ENCODE peak calls at places on chromosomes 12 and 14, in eight cellular contexts. One of them, this sample, is unnamed.

GRCh38 chr12:24822121-24822899 is 126.6 kb downstream of the BCAT1 start:
- DNase-seq in fibroblast of the aortic adventitia: peak
- DNase-seq in lung microvascular endothelial cell: no peak
- DNase-seq in Jurkat, Clone E6-1: no peak
- DNase-seq in activated CD8-positive, alpha-beta T cell treated with anti-CD3 and anti-CD28 coated beads, Interleukin-2, amount 10 ng/mL, durations not matched to agents 7 days and 5 days: no peak
- DNase-seq in SW480: no peak
- DNase-seq in HCEC 1CT: peak
- DNase-seq in NCI-H69: no peak
- DNase-seq in this sample: peak

GRCh38 chr12:15996254-15996653 is 85.1 kb downstream of the DERA start:
- DNase-seq in activated CD8-positive, alpha-beta T cell treated with anti-CD3 and anti-CD28 coated beads, Interleukin-2, amount 10 ng/mL, durations not matched to agents 7 days and 5 days: no peak
- DNase-seq in NCI-H69: peak
- DNase-seq in fibroblast of the aortic adventitia: peak
- DNase-seq in SW480: no peak
- DNase-seq in Jurkat, Clone E6-1: peak
- DNase-seq in HCEC 1CT: no peak
- DNase-seq in lung microvascular endothelial cell: peak
- DNase-seq in this sample: peak

GRCh38 chr14:101065696-101066694 is 162.5 kb upstream of the RTL1 start:
- DNase-seq in Jurkat, Clone E6-1: no peak
- DNase-seq in HCEC 1CT: no peak
- DNase-seq in NCI-H69: no peak
- DNase-seq in SW480: no peak
- DNase-seq in activated CD8-positive, alpha-beta T cell treated with anti-CD3 and anti-CD28 coated beads, Interleukin-2, amount 10 ng/mL, durations not matched to agents 7 days and 5 days: no peak
- DNase-seq in fibroblast of the aortic adventitia: no peak
- DNase-seq in lung microvascular endothelial cell: no peak
- DNase-seq in this sample: no peak

GRCh38 chr14:80637726-80638619 is 303.6 kb downstream of the CEP128 start:
- DNase-seq in Jurkat, Clone E6-1: no peak
- DNase-seq in fibroblast of the aortic adventitia: no peak
- DNase-seq in activated CD8-positive, alpha-beta T cell treated with anti-CD3 and anti-CD28 coated beads, Interleukin-2, amount 10 ng/mL, durations not matched to agents 7 days and 5 days: no peak
- DNase-seq in HCEC 1CT: no peak
- DNase-seq in lung microvascular endothelial cell: peak
- DNase-seq in SW480: no peak
- DNase-seq in NCI-H69: no peak
- DNase-seq in this sample: no peak

GRCh38 chr12:6635856-6636521 is at the start of gene LPAR5:
- DNase-seq in fibroblast of the aortic adventitia: peak
- DNase-seq in NCI-H69: peak
- DNase-seq in Jurkat, Clone E6-1: no peak
- DNase-seq in activated CD8-positive, alpha-beta T cell treated with anti-CD3 and anti-CD28 coated beads, Interleukin-2, amount 10 ng/mL, durations not matched to agents 7 days and 5 days: peak
- DNase-seq in lung microvascular endothelial cell: peak
- DNase-seq in HCEC 1CT: no peak
- DNase-seq in SW480: peak
- DNase-seq in this sample: peak

GRCh38 chr12:2016862-2017723 is 12.8 kb upstream of the DCP1B start:
- DNase-seq in SW480: no peak
- DNase-seq in lung microvascular endothelial cell: no peak
- DNase-seq in NCI-H69: peak
- DNase-seq in activated CD8-positive, alpha-beta T cell treated with anti-CD3 and anti-CD28 coated beads, Interleukin-2, amount 10 ng/mL, durations not matched to agents 7 days and 5 days: no peak
- DNase-seq in HCEC 1CT: no peak
- DNase-seq in fibroblast of the aortic adventitia: no peak
- DNase-seq in Jurkat, Clone E6-1: no peak
- DNase-seq in this sample: no peak

GRCh38 chr14:83120187-83120586 is 1586.5 kb upstream of the SEL1L start:
- DNase-seq in fibroblast of the aortic adventitia: no peak
- DNase-seq in lung microvascular endothelial cell: no peak
- DNase-seq in SW480: no peak
- DNase-seq in HCEC 1CT: no peak
- DNase-seq in Jurkat, Clone E6-1: no peak
- DNase-seq in activated CD8-positive, alpha-beta T cell treated with anti-CD3 and anti-CD28 coated beads, Interleukin-2, amount 10 ng/mL, durations not matched to agents 7 days and 5 days: no peak
- DNase-seq in NCI-H69: peak
- DNase-seq in this sample: no peak

GRCh38 chr14:50531595-50532501 is 521 bp downstream of the MAP4K5 start:
- DNase-seq in lung microvascular endothelial cell: peak
- DNase-seq in NCI-H69: peak
- DNase-seq in fibroblast of the aortic adventitia: peak
- DNase-seq in HCEC 1CT: peak
- DNase-seq in Jurkat, Clone E6-1: no peak
- DNase-seq in SW480: peak
- DNase-seq in activated CD8-positive, alpha-beta T cell treated with anti-CD3 and anti-CD28 coated beads, Interleukin-2, amount 10 ng/mL, durations not matched to agents 7 days and 5 days: peak
- DNase-seq in this sample: no peak

GRCh38 chr12:41368006-41368405 is 179.9 kb downstream of the PDZRN4 start:
- DNase-seq in Jurkat, Clone E6-1: no peak
- DNase-seq in activated CD8-positive, alpha-beta T cell treated with anti-CD3 and anti-CD28 coated beads, Interleukin-2, amount 10 ng/mL, durations not matched to agents 7 days and 5 days: no peak
- DNase-seq in HCEC 1CT: no peak
- DNase-seq in fibroblast of the aortic adventitia: no peak
- DNase-seq in SW480: no peak
- DNase-seq in lung microvascular endothelial cell: peak
- DNase-seq in NCI-H69: peak
- DNase-seq in this sample: no peak

GRCh38 chr12:82595946-82596345 is 90.8 kb upstream of the TMTC2 start:
- DNase-seq in lung microvascular endothelial cell: no peak
- DNase-seq in SW480: no peak
- DNase-seq in fibroblast of the aortic adventitia: no peak
- DNase-seq in Jurkat, Clone E6-1: no peak
- DNase-seq in NCI-H69: no peak
- DNase-seq in HCEC 1CT: no peak
- DNase-seq in activated CD8-positive, alpha-beta T cell treated with anti-CD3 and anti-CD28 coated beads, Interleukin-2, amount 10 ng/mL, durations not matched to agents 7 days and 5 days: no peak
- DNase-seq in this sample: no peak

GRCh38 chr12:52271157-52271556 is 3.3 kb upstream of the KRT86 start:
- DNase-seq in NCI-H69: no peak
- DNase-seq in fibroblast of the aortic adventitia: peak
- DNase-seq in lung microvascular endothelial cell: no peak
- DNase-seq in Jurkat, Clone E6-1: no peak
- DNase-seq in HCEC 1CT: no peak
- DNase-seq in SW480: no peak
- DNase-seq in activated CD8-positive, alpha-beta T cell treated with anti-CD3 and anti-CD28 coated beads, Interleukin-2, amount 10 ng/mL, durations not matched to agents 7 days and 5 days: no peak
- DNase-seq in this sample: no peak

GRCh38 chr12:118206107-118206412 is 70.1 kb downstream of the PEBP1 start:
- DNase-seq in Jurkat, Clone E6-1: no peak
- DNase-seq in NCI-H69: no peak
- DNase-seq in lung microvascular endothelial cell: no peak
- DNase-seq in fibroblast of the aortic adventitia: no peak
- DNase-seq in HCEC 1CT: no peak
- DNase-seq in activated CD8-positive, alpha-beta T cell treated with anti-CD3 and anti-CD28 coated beads, Interleukin-2, amount 10 ng/mL, durations not matched to agents 7 days and 5 days: no peak
- DNase-seq in SW480: no peak
- DNase-seq in this sample: no peak

GRCh38 chr12:106736051-106736957 is 38.2 kb upstream of the RIC8B start:
- DNase-seq in fibroblast of the aortic adventitia: peak
- DNase-seq in lung microvascular endothelial cell: no peak
- DNase-seq in NCI-H69: peak
- DNase-seq in SW480: no peak
- DNase-seq in HCEC 1CT: no peak
- DNase-seq in activated CD8-positive, alpha-beta T cell treated with anti-CD3 and anti-CD28 coated beads, Interleukin-2, amount 10 ng/mL, durations not matched to agents 7 days and 5 days: peak
- DNase-seq in Jurkat, Clone E6-1: no peak
- DNase-seq in this sample: no peak

GRCh38 chr14:68658029-68658509 is 134.8 kb downstream of the ZFP36L1 start:
- DNase-seq in SW480: no peak
- DNase-seq in Jurkat, Clone E6-1: no peak
- DNase-seq in lung microvascular endothelial cell: no peak
- DNase-seq in HCEC 1CT: no peak
- DNase-seq in fibroblast of the aortic adventitia: no peak
- DNase-seq in activated CD8-positive, alpha-beta T cell treated with anti-CD3 and anti-CD28 coated beads, Interleukin-2, amount 10 ng/mL, durations not matched to agents 7 days and 5 days: no peak
- DNase-seq in NCI-H69: no peak
- DNase-seq in this sample: no peak

GRCh38 chr12:53709671-53710070 is 17.6 kb downstream of the CALCOCO1 start:
- DNase-seq in activated CD8-positive, alpha-beta T cell treated with anti-CD3 and anti-CD28 coated beads, Interleukin-2, amount 10 ng/mL, durations not matched to agents 7 days and 5 days: no peak
- DNase-seq in lung microvascular endothelial cell: no peak
- DNase-seq in fibroblast of the aortic adventitia: no peak
- DNase-seq in HCEC 1CT: no peak
- DNase-seq in SW480: no peak
- DNase-seq in NCI-H69: peak
- DNase-seq in Jurkat, Clone E6-1: no peak
- DNase-seq in this sample: no peak

GRCh38 chr12:66735275-66735674 is 56.4 kb upstream of the GRIP1 start:
- DNase-seq in lung microvascular endothelial cell: no peak
- DNase-seq in activated CD8-positive, alpha-beta T cell treated with anti-CD3 and anti-CD28 coated beads, Interleukin-2, amount 10 ng/mL, durations not matched to agents 7 days and 5 days: no peak
- DNase-seq in Jurkat, Clone E6-1: no peak
- DNase-seq in NCI-H69: no peak
- DNase-seq in SW480: no peak
- DNase-seq in HCEC 1CT: no peak
- DNase-seq in fibroblast of the aortic adventitia: no peak
- DNase-seq in this sample: no peak

GRCh38 chr12:120999191-121000120 is 16.8 kb downstream of the C12orf43 start:
- DNase-seq in NCI-H69: no peak
- DNase-seq in SW480: no peak
- DNase-seq in lung microvascular endothelial cell: no peak
- DNase-seq in Jurkat, Clone E6-1: no peak
- DNase-seq in fibroblast of the aortic adventitia: peak
- DNase-seq in activated CD8-positive, alpha-beta T cell treated with anti-CD3 and anti-CD28 coated beads, Interleukin-2, amount 10 ng/mL, durations not matched to agents 7 days and 5 days: no peak
- DNase-seq in HCEC 1CT: no peak
- DNase-seq in this sample: peak

GRCh38 chr14:33414041-33414440 is 475.4 kb downstream of the NPAS3 start:
- DNase-seq in activated CD8-positive, alpha-beta T cell treated with anti-CD3 and anti-CD28 coated beads, Interleukin-2, amount 10 ng/mL, durations not matched to agents 7 days and 5 days: no peak
- DNase-seq in NCI-H69: no peak
- DNase-seq in Jurkat, Clone E6-1: no peak
- DNase-seq in HCEC 1CT: no peak
- DNase-seq in lung microvascular endothelial cell: no peak
- DNase-seq in SW480: no peak
- DNase-seq in fibroblast of the aortic adventitia: no peak
- DNase-seq in this sample: peak

GRCh38 chr12:95118138-95118787 is 44.8 kb upstream of the NR2C1 start:
- DNase-seq in Jurkat, Clone E6-1: no peak
- DNase-seq in SW480: no peak
- DNase-seq in HCEC 1CT: peak
- DNase-seq in fibroblast of the aortic adventitia: peak
- DNase-seq in activated CD8-positive, alpha-beta T cell treated with anti-CD3 and anti-CD28 coated beads, Interleukin-2, amount 10 ng/mL, durations not matched to agents 7 days and 5 days: no peak
- DNase-seq in NCI-H69: no peak
- DNase-seq in lung microvascular endothelial cell: peak
- DNase-seq in this sample: peak

GRCh38 chr14:100190126-100190525 is 30.7 kb upstream of the DEGS2 start:
- DNase-seq in Jurkat, Clone E6-1: no peak
- DNase-seq in fibroblast of the aortic adventitia: no peak
- DNase-seq in SW480: no peak
- DNase-seq in HCEC 1CT: no peak
- DNase-seq in NCI-H69: peak
- DNase-seq in activated CD8-positive, alpha-beta T cell treated with anti-CD3 and anti-CD28 coated beads, Interleukin-2, amount 10 ng/mL, durations not matched to agents 7 days and 5 days: no peak
- DNase-seq in lung microvascular endothelial cell: no peak
- DNase-seq in this sample: no peak

GRCh38 chr12:121837680-121838079 is 21.0 kb downstream of the HPD start:
- DNase-seq in NCI-H69: no peak
- DNase-seq in HCEC 1CT: no peak
- DNase-seq in activated CD8-positive, alpha-beta T cell treated with anti-CD3 and anti-CD28 coated beads, Interleukin-2, amount 10 ng/mL, durations not matched to agents 7 days and 5 days: no peak
- DNase-seq in SW480: no peak
- DNase-seq in lung microvascular endothelial cell: no peak
- DNase-seq in Jurkat, Clone E6-1: no peak
- DNase-seq in fibroblast of the aortic adventitia: no peak
- DNase-seq in this sample: no peak

GRCh38 chr14:61460853-61461611 is 139.7 kb downstream of the PRKCH start:
- DNase-seq in NCI-H69: peak
- DNase-seq in lung microvascular endothelial cell: peak
- DNase-seq in SW480: peak
- DNase-seq in activated CD8-positive, alpha-beta T cell treated with anti-CD3 and anti-CD28 coated beads, Interleukin-2, amount 10 ng/mL, durations not matched to agents 7 days and 5 days: peak
- DNase-seq in Jurkat, Clone E6-1: peak
- DNase-seq in HCEC 1CT: no peak
- DNase-seq in fibroblast of the aortic adventitia: no peak
- DNase-seq in this sample: no peak

GRCh38 chr12:115517913-115518312 is 759.6 kb downstream of the MED13L start:
- DNase-seq in fibroblast of the aortic adventitia: no peak
- DNase-seq in SW480: no peak
- DNase-seq in Jurkat, Clone E6-1: no peak
- DNase-seq in HCEC 1CT: no peak
- DNase-seq in NCI-H69: no peak
- DNase-seq in activated CD8-positive, alpha-beta T cell treated with anti-CD3 and anti-CD28 coated beads, Interleukin-2, amount 10 ng/mL, durations not matched to agents 7 days and 5 days: no peak
- DNase-seq in lung microvascular endothelial cell: no peak
- DNase-seq in this sample: no peak

GRCh38 chr14:68546839-68547238 is 246.0 kb downstream of the ZFP36L1 start:
- DNase-seq in NCI-H69: no peak
- DNase-seq in activated CD8-positive, alpha-beta T cell treated with anti-CD3 and anti-CD28 coated beads, Interleukin-2, amount 10 ng/mL, durations not matched to agents 7 days and 5 days: no peak
- DNase-seq in Jurkat, Clone E6-1: no peak
- DNase-seq in HCEC 1CT: peak
- DNase-seq in lung microvascular endothelial cell: peak
- DNase-seq in fibroblast of the aortic adventitia: peak
- DNase-seq in SW480: peak
- DNase-seq in this sample: peak

GRCh38 chr14:84527706-84528105 is 1002.2 kb upstream of the FLRT2 start:
- DNase-seq in activated CD8-positive, alpha-beta T cell treated with anti-CD3 and anti-CD28 coated beads, Interleukin-2, amount 10 ng/mL, durations not matched to agents 7 days and 5 days: no peak
- DNase-seq in SW480: no peak
- DNase-seq in Jurkat, Clone E6-1: no peak
- DNase-seq in NCI-H69: peak
- DNase-seq in HCEC 1CT: no peak
- DNase-seq in lung microvascular endothelial cell: no peak
- DNase-seq in fibroblast of the aortic adventitia: no peak
- DNase-seq in this sample: no peak

GRCh38 chr14:105337966-105338365 is 23.4 kb downstream of the PACS2 start:
- DNase-seq in HCEC 1CT: no peak
- DNase-seq in SW480: no peak
- DNase-seq in Jurkat, Clone E6-1: no peak
- DNase-seq in NCI-H69: no peak
- DNase-seq in fibroblast of the aortic adventitia: no peak
- DNase-seq in lung microvascular endothelial cell: peak
- DNase-seq in activated CD8-positive, alpha-beta T cell treated with anti-CD3 and anti-CD28 coated beads, Interleukin-2, amount 10 ng/mL, durations not matched to agents 7 days and 5 days: no peak
- DNase-seq in this sample: no peak

GRCh38 chr12:122888232-122888752 is 7.6 kb downstream of the VPS37B start:
- DNase-seq in activated CD8-positive, alpha-beta T cell treated with anti-CD3 and anti-CD28 coated beads, Interleukin-2, amount 10 ng/mL, durations not matched to agents 7 days and 5 days: peak
- DNase-seq in NCI-H69: peak
- DNase-seq in SW480: peak
- DNase-seq in HCEC 1CT: peak
- DNase-seq in fibroblast of the aortic adventitia: peak
- DNase-seq in Jurkat, Clone E6-1: peak
- DNase-seq in lung microvascular endothelial cell: peak
- DNase-seq in this sample: peak

GRCh38 chr14:101843665-101844064 is 82.2 kb downstream of the PPP2R5C start:
- DNase-seq in NCI-H69: no peak
- DNase-seq in fibroblast of the aortic adventitia: no peak
- DNase-seq in Jurkat, Clone E6-1: peak
- DNase-seq in activated CD8-positive, alpha-beta T cell treated with anti-CD3 and anti-CD28 coated beads, Interleukin-2, amount 10 ng/mL, durations not matched to agents 7 days and 5 days: peak
- DNase-seq in HCEC 1CT: no peak
- DNase-seq in SW480: peak
- DNase-seq in lung microvascular endothelial cell: no peak
- DNase-seq in this sample: no peak

GRCh38 chr12:42691991-42692557 is 102.5 kb upstream of the PRICKLE1 start:
- DNase-seq in HCEC 1CT: no peak
- DNase-seq in Jurkat, Clone E6-1: peak
- DNase-seq in NCI-H69: no peak
- DNase-seq in fibroblast of the aortic adventitia: peak
- DNase-seq in activated CD8-positive, alpha-beta T cell treated with anti-CD3 and anti-CD28 coated beads, Interleukin-2, amount 10 ng/mL, durations not matched to agents 7 days and 5 days: no peak
- DNase-seq in lung microvascular endothelial cell: no peak
- DNase-seq in SW480: no peak
- DNase-seq in this sample: no peak

GRCh38 chr12:74021937-74022336 is 515.7 kb upstream of the ATXN7L3B start:
- DNase-seq in NCI-H69: peak
- DNase-seq in fibroblast of the aortic adventitia: peak
- DNase-seq in HCEC 1CT: peak
- DNase-seq in Jurkat, Clone E6-1: peak
- DNase-seq in SW480: peak
- DNase-seq in activated CD8-positive, alpha-beta T cell treated with anti-CD3 and anti-CD28 coated beads, Interleukin-2, amount 10 ng/mL, durations not matched to agents 7 days and 5 days: peak
- DNase-seq in lung microvascular endothelial cell: peak
- DNase-seq in this sample: peak

GRCh38 chr12:111767362-111768158 is 827 bp downstream of the ALDH2 start:
- DNase-seq in SW480: peak
- DNase-seq in NCI-H69: no peak
- DNase-seq in lung microvascular endothelial cell: peak
- DNase-seq in activated CD8-positive, alpha-beta T cell treated with anti-CD3 and anti-CD28 coated beads, Interleukin-2, amount 10 ng/mL, durations not matched to agents 7 days and 5 days: no peak
- DNase-seq in Jurkat, Clone E6-1: no peak
- DNase-seq in HCEC 1CT: peak
- DNase-seq in fibroblast of the aortic adventitia: peak
- DNase-seq in this sample: peak

GRCh38 chr14:80336613-80337106 is 125.4 kb upstream of the DIO2 start:
- DNase-seq in SW480: no peak
- DNase-seq in Jurkat, Clone E6-1: no peak
- DNase-seq in activated CD8-positive, alpha-beta T cell treated with anti-CD3 and anti-CD28 coated beads, Interleukin-2, amount 10 ng/mL, durations not matched to agents 7 days and 5 days: no peak
- DNase-seq in fibroblast of the aortic adventitia: no peak
- DNase-seq in NCI-H69: no peak
- DNase-seq in lung microvascular endothelial cell: no peak
- DNase-seq in HCEC 1CT: no peak
- DNase-seq in this sample: no peak

GRCh38 chr14:96888593-96888992 is 91.4 kb downstream of the VRK1 start:
- DNase-seq in activated CD8-positive, alpha-beta T cell treated with anti-CD3 and anti-CD28 coated beads, Interleukin-2, amount 10 ng/mL, durations not matched to agents 7 days and 5 days: no peak
- DNase-seq in lung microvascular endothelial cell: no peak
- DNase-seq in NCI-H69: peak
- DNase-seq in fibroblast of the aortic adventitia: no peak
- DNase-seq in HCEC 1CT: no peak
- DNase-seq in SW480: no peak
- DNase-seq in Jurkat, Clone E6-1: no peak
- DNase-seq in this sample: peak

GRCh38 chr14:22178330-22178981 is 410.6 kb downstream of the DAD1 start:
- DNase-seq in lung microvascular endothelial cell: no peak
- DNase-seq in SW480: no peak
- DNase-seq in fibroblast of the aortic adventitia: peak
- DNase-seq in NCI-H69: no peak
- DNase-seq in HCEC 1CT: no peak
- DNase-seq in Jurkat, Clone E6-1: no peak
- DNase-seq in activated CD8-positive, alpha-beta T cell treated with anti-CD3 and anti-CD28 coated beads, Interleukin-2, amount 10 ng/mL, durations not matched to agents 7 days and 5 days: no peak
- DNase-seq in this sample: no peak

This sample was measured in astrocyte.